ENCODE peak calls at places on chromosome 2, in ten cellular contexts. Q, E, J, H, U, R, I, K, B and O are unnamed samples.

GRCh38 chr2:85768713-85769112 is 14.9 kb downstream of the ATOH8 start:
- DNase-seq in K (peak; percentile 75), B (no peak), Q (no peak), J (no peak), U (no peak), R (no peak), H (peak; percentile 82), I (no peak), E (peak; percentile 93), O (peak; percentile 40)

GRCh38 chr2:156625360-156625995 is 189.3 kb downstream of the GPD2 start:
- DNase-seq in J (no peak), U (no peak), B (no peak), R (no peak), Q (no peak), I (no peak), K (no peak), H (no peak), E (peak; percentile 63), O (no peak)

GRCh38 chr2:43759195-43759594 is 14.6 kb upstream of the DYNC2LI1 start:
- DNase-seq in U (no peak), R (no peak), J (peak; percentile 23), B (no peak), I (no peak), E (no peak), H (no peak), Q (no peak), K (no peak), O (peak; percentile 32)

GRCh38 chr2:107570876-107571275 is 255.8 kb upstream of the RGPD4 start:
- DNase-seq in K (no peak), I (no peak), Q (no peak), B (no peak), R (no peak), J (no peak), E (no peak), U (no peak), H (no peak), O (no peak)

GRCh38 chr2:149991576-149991975 is 404.0 kb upstream of the MMADHC start:
- DNase-seq in K (no peak), U (no peak), J (no peak), Q (no peak), R (no peak), B (no peak), E (no peak), I (no peak), H (no peak), O (no peak)

GRCh38 chr2:97699765-97700444 is 13.5 kb upstream of the ZAP70 start:
- DNase-seq in U (peak; percentile 65), B (no peak), E (peak; percentile 70), I (peak; percentile 58), K (peak; percentile 74), Q (peak; percentile 54), R (peak; percentile 84), H (peak; percentile 29), J (peak; percentile 37), O (peak; percentile 26)

GRCh38 chr2:65256088-65256487 is 28.5 kb downstream of the ACTR2 start:
- DNase-seq in H (no peak), I (no peak), Q (no peak), U (no peak), K (no peak), J (no peak), R (no peak), B (no peak), E (no peak), O (no peak)

GRCh38 chr2:535222-535621 is 142.0 kb downstream of the TMEM18 start:
- DNase-seq in J (peak; percentile 10), U (no peak), B (no peak), Q (no peak), R (no peak), H (no peak), E (no peak), K (no peak), I (no peak), O (no peak)

GRCh38 chr2:210199186-210199765 is 26.0 kb downstream of the ACADL start:
- DNase-seq in I (no peak), R (no peak), H (peak; percentile 20), Q (peak; percentile 9), U (no peak), J (peak; percentile 12), E (no peak), K (peak; percentile 34), B (no peak), O (peak; percentile 18)

GRCh38 chr2:64327510-64328414 is 126.2 kb upstream of the LGALSL start:
- DNase-seq in J (no peak), K (peak; percentile 20), H (peak; percentile 17), U (peak; percentile 39), I (peak; percentile 49), R (peak; percentile 58), E (peak; percentile 80), B (peak; percentile 68), Q (peak; percentile 77), O (no peak)

GRCh38 chr2:181657379-181657778 is 474 bp upstream of the CERKL start:
- DNase-seq in K (no peak), E (no peak), B (no peak), U (no peak), I (no peak), H (no peak), J (no peak), R (no peak), Q (no peak), O (no peak)

GRCh38 chr2:231334981-231335380 is 60.5 kb upstream of the B3GNT7 start:
- DNase-seq in J (no peak), R (no peak), U (no peak), Q (no peak), K (no peak), E (no peak), I (no peak), B (no peak), H (no peak), O (no peak)

GRCh38 chr2:225614915-225615314 is 215.4 kb downstream of the NYAP2 start:
- DNase-seq in K (no peak), H (no peak), I (no peak), J (no peak), U (no peak), E (no peak), B (no peak), Q (no peak), R (no peak), O (no peak)

GRCh38 chr2:199111461-199111860 is 346.3 kb downstream of the SATB2 start:
- DNase-seq in I (no peak), Q (no peak), J (no peak), H (no peak), R (no peak), B (no peak), U (no peak), K (no peak), E (no peak), O (no peak)

GRCh38 chr2:204881519-204882111 is 336.3 kb downstream of the PARD3B start:
- DNase-seq in U (no peak), Q (peak; percentile 13), K (no peak), H (no peak), I (no peak), R (peak; percentile 76), J (no peak), E (no peak), B (no peak), O (no peak)

GRCh38 chr2:10661846-10662245 is 27.9 kb downstream of the NOL10 start:
- DNase-seq in H (no peak), K (no peak), Q (no peak), E (no peak), I (no peak), B (no peak), U (no peak), R (no peak), J (no peak), O (no peak)